ENCODE peak calls at places on chromosomes 5 and 9, in five cellular contexts. H is tibial artery, T is colonic mucosa, A is heart right ventricle, R is MM.1S. O is an unnamed sample. For H3K4me1, the result is how much of the 10 kb centered on the place peaks cover.

GRCh38 chr5:67774796-67775195 is 440.8 kb upstream of the PIK3R1 start:
- DNase-seq in H (no peak), T (no peak), A (no peak), R (no peak), O (no peak)

GRCh38 chr9:15513335-15513734 is 2.6 kb upstream of the PSIP1 start:
- DNase-seq in H (no peak), T (no peak), A (no peak), R (no peak), O (no peak)

GRCh38 chr5:31620071-31620470 is 18.9 kb upstream of the PDZD2 start:
- DNase-seq in H (no peak), T (no peak), A (no peak), R (no peak), O (no peak)

GRCh38 chr9:83472221-83472665 is 66.0 kb downstream of the FRMD3 start:
- DNase-seq in H (no peak), T (peak), A (peak), R (no peak), O (no peak)

GRCh38 chr5:88678780-88679491 is 204.0 kb downstream of the MEF2C start:
- DNase-seq in H (no peak), T (no peak), A (no peak), R (no peak), O (no peak)

GRCh38 chr5:135680713-135681112 is 101.9 kb upstream of the CXCL14 start:
- DNase-seq in H (no peak), T (no peak), A (no peak), R (no peak), O (no peak)

GRCh38 chr5:132407970-132408369 is 38.5 kb downstream of the SLC22A5 start:
- DNase-seq in H (no peak), T (no peak), A (no peak), R (no peak), O (no peak)

GRCh38 chr5:7902201-7902600 is 33.3 kb downstream of the MTRR start:
- DNase-seq in H (no peak), T (no peak), A (no peak), R (no peak), O (no peak)

GRCh38 chr9:4837126-4837767 is 44.5 kb downstream of the RCL1 start:
- DNase-seq in H (no peak), T (no peak), A (no peak), R (no peak), O (no peak)

GRCh38 chr5:109852371-109853160 is 162.8 kb downstream of the MAN2A1 start:
- DNase-seq in H (no peak), T (no peak), A (no peak), R (no peak), O (no peak)

GRCh38 chr5:55440188-55440646 is 94.5 kb downstream of the PLPP1 start:
- DNase-seq in H (no peak), T (no peak), A (no peak), R (no peak), O (no peak)

GRCh38 chr5:23012842-23013241 is 159.7 kb upstream of the CDH12 start:
- DNase-seq in H (no peak), T (no peak), A (no peak), R (peak), O (no peak)

GRCh38 chr9:122567901-122568300 is 15.0 kb downstream of the OR1N2 start:
- DNase-seq in H (no peak), T (no peak), A (no peak), R (no peak), O (no peak)

GRCh38 chr5:171316258-171317121 is 7.4 kb downstream of the TLX3 start:
- DNase-seq in H (peak), T (no peak), A (no peak), R (no peak), O (no peak)
- H3K4me1 ChIP-seq in H (under half), T (under half), A (under half), R (under half), O (under half)

GRCh38 chr5:176180339-176180738 is 57.9 kb upstream of the SIMC1 start:
- DNase-seq in H (no peak), T (no peak), A (no peak), R (no peak), O (no peak)
- H3K27ac ChIP-seq in H (no peak), T (no peak), A (no peak), R (no peak), O (no peak)

DNA sequence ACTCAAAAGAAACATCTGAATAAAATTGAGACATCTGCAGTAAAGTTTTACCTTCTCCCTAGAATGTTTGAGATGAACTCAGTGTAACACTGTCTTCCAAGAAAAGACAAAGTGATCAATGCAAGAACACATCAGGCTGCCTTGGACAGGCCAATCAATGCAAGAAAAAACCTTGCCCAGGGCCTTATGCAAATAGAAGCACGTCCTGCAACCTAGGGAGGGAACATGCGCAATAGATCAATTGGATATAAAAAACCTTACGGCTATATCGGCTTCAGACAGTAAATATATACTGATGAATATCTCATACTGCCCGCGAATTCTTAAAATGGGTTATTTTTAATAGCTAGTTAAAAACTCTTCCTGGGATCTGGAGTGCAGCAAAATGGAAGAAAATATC is 66.5 kb upstream of the POU5F2 start:
- DNase-seq in H (no peak), T (no peak), A (no peak), R (no peak), O (no peak)
- H3K4me3 ChIP-seq in H (no peak), T (no peak), A (no peak), R (no peak), O (no peak)

DNA sequence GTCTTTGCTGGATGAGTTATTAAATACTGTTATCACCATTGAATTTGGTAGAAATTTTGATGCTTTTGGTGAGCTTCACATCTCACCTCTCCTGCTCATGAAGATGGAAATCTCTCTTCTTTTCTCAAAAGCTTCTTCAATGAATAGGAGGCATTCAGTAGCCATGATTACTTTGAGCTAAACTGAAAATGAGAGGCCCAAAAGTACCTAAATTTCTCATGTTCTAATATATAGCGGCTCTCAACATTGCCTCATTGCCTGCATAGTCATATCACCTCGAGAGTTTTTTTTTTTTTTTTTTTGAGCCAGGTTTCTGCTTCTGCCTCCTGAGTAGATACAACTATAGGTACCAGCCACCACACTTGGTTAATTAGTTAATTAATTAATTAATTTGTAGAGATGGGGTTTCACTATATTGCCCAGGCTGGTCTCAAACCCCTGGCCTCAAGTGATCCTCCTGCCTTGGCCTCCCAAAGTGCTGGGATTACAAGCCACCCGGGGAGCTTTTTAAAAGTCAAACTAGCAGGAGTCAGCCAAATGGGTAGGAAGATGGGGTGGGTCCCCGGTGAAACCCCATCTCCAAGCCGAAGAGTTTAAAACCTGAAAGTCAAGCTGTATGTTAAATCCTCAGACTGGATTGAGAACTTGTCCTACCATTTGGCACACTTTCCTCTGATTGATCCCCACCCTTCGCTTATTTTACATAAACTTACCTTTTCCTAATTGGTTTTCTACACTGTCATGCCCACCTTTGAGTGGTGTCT is 169.0 kb downstream of the DOCK2 start:
- DNase-seq in H (no peak), T (no peak), A (no peak), R (no peak), O (no peak)
- H3K4me1 ChIP-seq in H (under half), T (under half), A (under half), R (under half), O (under half)